ENCODE peak calls at places on chromosomes 16 and 17, in four cellular contexts. D is endodermal cell, M is GM23248, E is DMS153. A is an unnamed sample.

GRCh38 chr16:84453061-84453752 is 51.3 kb downstream of the MEAK7 start:
- DNase-seq in D (peak; percentile 45), M (no peak), E (no peak), A (peak; percentile 32)

GRCh38 chr17:63702223-63702577 is 2.3 kb upstream of the LIMD2 start:
- DNase-seq in D (no peak), M (no peak), E (peak; percentile 50), A (no peak)

GRCh38 chr17:76961869-76962268 is 93.7 kb downstream of the MGAT5B start:
- DNase-seq in M (no peak), E (no peak), D (no peak), A (no peak)

GRCh38 chr17:74153456-74153810 is 50.0 kb upstream of the RPL38 start:
- DNase-seq in E (no peak), D (no peak), M (no peak), A (no peak)

GRCh38 chr16:28110479-28110878 is 47.0 kb upstream of the GSG1L start:
- DNase-seq in E (no peak), M (no peak), D (no peak), A (no peak)

GRCh38 chr17:19384723-19385391 is 2.1 kb downstream of the MFAP4 start:
- DNase-seq in E (no peak), M (peak; percentile 88), D (no peak), A (peak; percentile 83)

GRCh38 chr17:10702574-10702973 is 5.2 kb downstream of the ADPRM start:
- DNase-seq in E (no peak), M (no peak), D (no peak), A (no peak)

GRCh38 chr16:88063201-88063773 is 112.1 kb downstream of the BANP start:
- DNase-seq in D (no peak), M (peak; percentile 94), E (no peak), A (peak; percentile 98)